ENCODE peak calls at places on chromosomes 1 and 21, in seven cellular contexts. U is glutamatergic neuron, V is astrocyte of the cerebellum, O is NAMALWA, X is kidney glomerular epithelial cell, B is kidney tubule cell, C is NCI-H1930. R is an unnamed sample.

GRCh38 chr1:119254067-119254720 is 113.7 kb upstream of the WARS2 start:
- DNase-seq in U (no peak), V (no peak), O (no peak), X (no peak), B (peak; percentile 73), C (no peak), R (no peak)

GRCh38 chr1:220458936-220459335 is 69.0 kb upstream of the MARK1 start:
- DNase-seq in U (no peak), V (no peak), O (no peak), X (no peak), B (no peak), C (no peak), R (no peak)

GRCh38 chr1:205590457-205590768 is 41.4 kb downstream of the ELK4 start:
- DNase-seq in U (no peak), V (no peak), O (no peak), X (no peak), B (no peak), C (no peak), R (no peak)

GRCh38 chr1:16212251-16212961 is at the start of gene ARHGEF19:
- DNase-seq in U (no peak), V (no peak), O (no peak), X (no peak), B (no peak), C (no peak), R (peak; percentile 15)

GRCh38 chr1:104921552-104921951 is 1171.9 kb downstream of the AMY1C start:
- DNase-seq in U (no peak), V (peak; percentile 12), O (no peak), X (no peak), B (no peak), C (no peak), R (no peak)

GRCh38 chr1:229949500-229949899 is 117.5 kb upstream of the GALNT2 start:
- DNase-seq in U (no peak), V (no peak), O (no peak), X (no peak), B (no peak), C (no peak), R (no peak)

GRCh38 chr1:65260851-65261473 is 48.4 kb upstream of the DNAJC6 start:
- DNase-seq in U (no peak), V (no peak), O (no peak), X (peak; percentile 42), B (peak; percentile 90), C (no peak), R (no peak)

GRCh38 chr1:78375996-78376395 is 114.8 kb upstream of the PTGFR start:
- DNase-seq in U (no peak), V (peak; percentile 70), O (no peak), X (no peak), B (no peak), C (no peak), R (no peak)

GRCh38 chr1:213417846-213418245 is 366.8 kb downstream of the RPS6KC1 start:
- DNase-seq in U (no peak), V (no peak), O (no peak), X (no peak), B (no peak), C (no peak), R (no peak)

GRCh38 chr1:26983863-26984262 is 9.6 kb upstream of the TRNP1 start:
- DNase-seq in U (no peak), V (no peak), O (no peak), X (no peak), B (no peak), C (no peak), R (no peak)

GRCh38 chr1:235077571-235078479 is 50.8 kb downstream of the TOMM20 start:
- DNase-seq in U (no peak), V (no peak), O (no peak), X (no peak), B (peak; percentile 38), C (no peak), R (no peak)

GRCh38 chr1:226649780-226650179 is 89.3 kb downstream of the ITPKB start:
- DNase-seq in U (no peak), V (no peak), O (peak; percentile 60), X (no peak), B (no peak), C (no peak), R (no peak)

GRCh38 chr1:72006092-72006491 is 276.2 kb downstream of the NEGR1 start:
- DNase-seq in U (no peak), V (peak; percentile 56), O (no peak), X (no peak), B (peak; percentile 3), C (no peak), R (no peak)

GRCh38 chr21:46425566-46425965 is 33.1 kb upstream of the DIP2A start:
- DNase-seq in U (no peak), V (no peak), O (no peak), X (no peak), B (no peak), C (no peak), R (no peak)

GRCh38 chr1:117985239-117985638 is 55.7 kb downstream of the WDR3 start:
- DNase-seq in U (no peak), V (no peak), O (no peak), X (no peak), B (no peak), C (no peak), R (no peak)

GRCh38 chr1:110960777-110961420 is 2.8 kb downstream of the LRIF1 start:
- DNase-seq in U (no peak), V (no peak), O (no peak), X (no peak), B (no peak), C (no peak), R (no peak)

GRCh38 chr1:154557939-154558609 is 388 bp downstream of the UBE2Q1 start:
- DNase-seq in U (peak; percentile 60), V (no peak), O (peak; percentile 58), X (no peak), B (peak; percentile 39), C (no peak), R (no peak)

GRCh38 chr1:34418166-34418565 is 241.5 kb downstream of the C1orf94 start:
- DNase-seq in U (no peak), V (no peak), O (no peak), X (no peak), B (no peak), C (no peak), R (no peak)

GRCh38 chr21:39463308-39463707 is 11.5 kb downstream of the SH3BGR start:
- DNase-seq in U (no peak), V (no peak), O (no peak), X (no peak), B (no peak), C (no peak), R (no peak)

GRCh38 chr21:15455819-15456462 is 273.8 kb upstream of the USP25 start:
- DNase-seq in U (no peak), V (no peak), O (no peak), X (peak; percentile 81), B (peak; percentile 84), C (no peak), R (no peak)

GRCh38 chr1:220113136-220113695 is 19.3 kb downstream of the IARS2 start:
- DNase-seq in U (no peak), V (no peak), O (peak; percentile 78), X (peak; percentile 49), B (peak; percentile 25), C (no peak), R (no peak)

GRCh38 chr1:41547781-41548560 is 63.5 kb upstream of the EDN2 start:
- DNase-seq in U (no peak), V (no peak), O (no peak), X (no peak), B (no peak), C (no peak), R (no peak)

GRCh38 chr1:228964178-228964819 is 229.0 kb downstream of the RHOU start:
- DNase-seq in U (no peak), V (peak; percentile 49), O (no peak), X (peak; percentile 81), B (peak; percentile 79), C (no peak), R (no peak)

GRCh38 chr1:54696262-54696661 is 19.4 kb upstream of the TTC4 start:
- DNase-seq in U (no peak), V (no peak), O (no peak), X (no peak), B (no peak), C (no peak), R (no peak)

GRCh38 chr1:11967028-11967547 is 13.2 kb upstream of the MFN2 start:
- DNase-seq in U (no peak), V (peak; percentile 15), O (peak; percentile 69), X (peak; percentile 16), B (peak; percentile 65), C (peak; percentile 47), R (no peak)

GRCh38 chr1:97901017-97901658 is 19.7 kb downstream of the DPYD start:
- DNase-seq in U (no peak), V (no peak), O (no peak), X (no peak), B (no peak), C (no peak), R (no peak)

GRCh38 chr1:203178083-203178482 is 2.5 kb upstream of the MYBPH start:
- DNase-seq in U (no peak), V (no peak), O (no peak), X (peak; percentile 40), B (peak; percentile 54), C (no peak), R (no peak)

R was measured in NCI-H1417 treated with DMSO at 0.1 percent for 48 hours.